ENCODE peak calls at places on chromosomes 13 and 19, in four cellular contexts. R, J, X and P are unnamed samples.

GRCh38 chr13:106376411-106377112 is 158.9 kb downstream of the EFNB2 start:
- DNase-seq in X (no peak), J (no peak), R (peak), P (no peak)

GRCh38 chr13:72990883-72991282 is 67.9 kb upstream of the KLF5 start:
- DNase-seq in J (no peak), X (no peak), R (no peak), P (no peak)

GRCh38 chr19:18204394-18205179 is 745 bp upstream of the RAB3A start:
- DNase-seq in X (no peak), J (no peak), R (no peak), P (no peak)

GRCh38 chr13:98843482-98843877 is 91.0 kb upstream of the SLC15A1 start:
- DNase-seq in J (no peak), R (no peak), X (no peak), P (no peak)

GRCh38 chr19:54114340-54114826 is 1.1 kb downstream of the TFPT start:
- DNase-seq in X (no peak), J (no peak), R (no peak), P (no peak)

GRCh38 chr13:72195044-72195704 is 328.2 kb upstream of the DACH1 start:
- DNase-seq in R (no peak), J (no peak), X (no peak), P (no peak)

GRCh38 chr19:45739498-45740439 is 6.5 kb downstream of the MEIOSIN start:
- DNase-seq in J (peak), R (peak), X (peak), P (no peak)

GRCh38 chr13:35699181-35699580 is 222.7 kb upstream of the MAB21L1 start:
- DNase-seq in X (no peak), R (no peak), J (no peak), P (no peak)

GRCh38 chr19:1063909-1064660 is 2.9 kb upstream of the ARHGAP45 start:
- DNase-seq in J (peak), R (no peak), X (no peak), P (no peak)

GRCh38 chr19:6092329-6093286 is 17.7 kb downstream of the RFX2 start:
- DNase-seq in R (peak), J (peak), X (peak), P (no peak)

GRCh38 chr19:10194500-10195198 is at the start of gene DNMT1:
- DNase-seq in J (peak), X (peak), R (peak), P (peak)

GRCh38 chr19:10191347-10191746 is 3.4 kb downstream of the DNMT1 start:
- DNase-seq in J (no peak), X (peak), R (peak), P (no peak)

GRCh38 chr19:10195199-10195519 is 406 bp upstream of the DNMT1 start:
- DNase-seq in X (no peak), R (no peak), J (no peak), P (no peak)

GRCh38 chr19:10192922-10193321 is 1.8 kb downstream of the DNMT1 start:
- DNase-seq in X (no peak), J (no peak), R (no peak), P (no peak)

GRCh38 chr19:10193666-10194499 is 870 bp downstream of the DNMT1 start:
- DNase-seq in J (peak), X (peak), R (peak), P (no peak)
- TF ChIP-seq POLR2AphosphoS2 in J (no peak), X (no peak), R (no peak), P (no peak)

DNA sequence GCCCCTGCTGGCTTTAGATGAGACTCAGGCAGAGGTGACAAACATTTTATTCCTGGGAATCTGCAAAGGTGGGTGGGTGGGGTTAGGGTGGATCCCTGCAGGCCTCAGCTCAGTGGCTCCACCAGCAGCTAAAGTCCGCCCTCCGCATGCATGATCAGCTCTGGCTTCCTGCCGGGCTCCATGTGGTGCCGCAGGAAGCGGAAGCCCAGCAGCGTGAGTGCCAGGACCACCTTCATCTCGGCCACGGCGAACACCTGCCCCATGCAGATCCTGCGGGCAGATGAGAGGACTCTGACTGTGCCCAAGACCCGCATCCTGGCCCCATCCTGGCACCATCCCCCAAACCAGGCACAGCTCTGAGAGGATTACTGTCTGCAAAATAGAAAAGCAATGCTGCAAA is 26.3 kb downstream of the CYP4F2 start:
- DNase-seq in J (peak), R (no peak), X (no peak), P (no peak)
- TF ChIP-seq POLR2AphosphoS2 in J (no peak), R (no peak), X (no peak), P (no peak)

GRCh38 chr13:28140433-28141125 is 2.2 kb downstream of the PAN3 start:
- DNase-seq in R (no peak), J (no peak), X (no peak), P (no peak)

GRCh38 chr13:28138012-28138755 is at the start of gene PAN3:
- DNase-seq in X (peak), J (peak), R (peak), P (peak)

GRCh38 chr13:28136916-28137315 is 1.4 kb upstream of the PAN3 start:
- DNase-seq in R (no peak), X (no peak), J (no peak), P (no peak)

GRCh38 chr13:28137556-28137955 is 789 bp upstream of the PAN3 start:
- DNase-seq in X (no peak), J (no peak), R (no peak), P (no peak)

DNA sequence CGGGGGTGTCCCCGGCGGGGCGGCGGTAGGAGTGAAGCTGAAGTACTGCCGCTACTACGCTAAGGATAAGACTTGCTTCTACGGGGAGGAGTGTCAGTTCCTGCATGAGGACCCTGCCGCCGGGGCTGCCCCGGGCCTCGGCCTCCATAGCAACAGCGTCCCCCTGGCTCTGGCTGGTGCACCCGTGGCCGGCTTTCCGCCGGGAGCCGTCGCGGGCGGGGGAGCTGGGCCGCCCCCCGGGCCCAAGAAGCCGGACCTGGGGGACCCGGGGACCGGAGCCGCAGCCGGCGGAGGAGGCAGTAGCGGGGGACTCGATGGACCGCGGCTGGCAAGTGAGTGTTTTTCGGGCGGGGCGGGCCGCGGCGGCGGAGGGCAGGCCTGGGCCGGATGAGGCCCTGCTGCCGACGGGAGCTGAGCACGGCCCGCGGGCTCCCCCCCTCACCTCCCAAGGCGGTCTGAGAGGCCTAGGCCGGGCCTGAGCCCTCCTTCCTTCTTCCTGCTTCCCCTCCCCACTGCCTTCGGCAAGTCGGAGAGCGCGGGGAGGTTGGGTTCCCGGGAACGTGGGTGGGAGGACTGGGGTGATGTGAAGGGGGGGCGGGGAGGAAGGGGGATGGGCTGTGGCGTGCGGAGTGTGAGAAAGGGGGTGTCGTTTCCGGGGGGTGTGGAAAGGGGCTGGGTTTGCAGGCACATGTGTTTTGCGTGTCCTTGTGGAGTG is 568 bp downstream of the PAN3 start:
- DNase-seq in J (peak), X (peak), R (peak), P (peak)
- TF ChIP-seq POLR2AphosphoS2 in J (no peak), X (no peak), R (no peak), P (no peak)

GRCh38 chr13:44843403-44843802 is 145.9 kb downstream of the NUFIP1 start:
- DNase-seq in R (no peak), J (no peak), X (no peak), P (no peak)
- TF ChIP-seq POLR2AphosphoS2 in R (no peak), J (no peak), X (no peak), P (no peak)

DNA sequence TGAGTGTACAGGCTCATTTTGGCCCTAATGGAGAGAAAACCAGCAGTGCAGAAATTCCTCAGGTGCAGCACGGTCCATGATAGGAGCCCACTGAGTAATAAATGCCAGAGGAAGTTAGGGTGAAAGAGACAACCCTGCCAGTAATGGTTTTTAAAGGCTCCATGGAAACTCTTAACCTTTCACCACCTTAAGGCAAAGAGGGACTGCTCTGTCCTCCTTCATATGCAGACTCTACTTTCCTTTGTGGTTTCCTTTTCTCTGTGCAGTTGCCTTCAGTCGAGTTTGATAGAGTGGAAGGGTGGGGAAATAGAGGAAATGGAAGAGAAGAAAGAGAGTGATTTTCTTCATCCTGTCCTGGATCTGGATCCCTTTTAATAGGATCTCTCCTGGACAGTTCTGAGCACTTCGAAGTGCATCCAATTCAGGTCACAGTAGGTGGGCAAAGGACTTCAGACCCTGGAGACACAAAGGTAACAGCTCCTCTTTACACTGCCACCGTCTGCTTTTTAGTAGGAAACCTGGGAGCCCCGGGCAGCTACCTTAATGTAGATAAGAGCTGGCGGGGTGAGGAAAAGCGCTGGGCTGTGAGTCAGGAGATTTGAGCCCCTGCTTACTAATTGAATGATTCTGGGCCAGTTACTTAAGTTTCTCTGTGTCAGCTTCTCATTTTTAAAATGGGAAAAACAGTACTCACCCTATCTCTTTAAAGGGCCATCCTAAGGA is 294.8 kb downstream of the KCNRG start:
- DNase-seq in R (no peak), X (peak), J (no peak), P (no peak)
- TF ChIP-seq POLR2AphosphoS2 in R (no peak), X (no peak), J (no peak), P (no peak)

GRCh38 chr19:10854350-10855089 is 6.3 kb downstream of the C19orf38 start:
- DNase-seq in X (peak), J (no peak), R (no peak), P (no peak)

GRCh38 chr19:10855879-10856522 is 7.8 kb downstream of the C19orf38 start:
- DNase-seq in R (peak), J (peak), X (no peak), P (no peak)

GRCh38 chr19:10862561-10863106 is 8.7 kb upstream of the CARM1 start:
- DNase-seq in J (peak), R (no peak), X (no peak), P (no peak)

GRCh38 chr19:10861118-10861651 is 10.2 kb upstream of the CARM1 start:
- DNase-seq in R (peak), J (peak), X (peak), P (no peak)

DNA sequence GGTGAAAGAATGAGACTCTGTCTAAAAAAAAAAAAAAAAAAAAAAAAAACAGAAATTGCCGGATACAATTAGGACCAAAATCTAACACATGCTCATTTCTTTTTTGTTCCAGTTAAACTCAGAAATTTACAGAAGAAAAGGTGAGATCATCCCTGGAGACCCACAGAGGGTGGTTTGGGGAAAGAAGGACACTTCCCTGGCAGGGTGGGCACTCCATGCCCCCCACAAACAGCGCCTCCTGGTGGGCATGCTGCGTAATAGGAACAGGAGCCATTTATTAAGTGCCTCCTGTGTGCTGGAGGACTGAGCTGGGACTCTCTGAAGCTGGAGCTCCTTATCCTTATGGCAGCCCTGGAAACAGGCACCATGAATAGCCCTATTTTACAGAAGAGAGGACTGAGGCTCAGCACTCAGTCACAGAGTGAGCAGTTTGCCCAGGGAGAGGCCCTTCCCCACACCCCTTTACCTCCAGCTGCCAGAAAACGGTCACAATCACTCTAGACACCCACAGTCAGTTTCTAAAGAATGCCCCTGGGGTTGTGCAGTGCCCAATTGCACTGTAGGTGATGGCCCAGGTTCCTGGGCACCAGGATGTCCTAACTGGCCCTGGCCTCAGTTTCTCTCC is 10.1 kb downstream of the C19orf38 start:
- DNase-seq in R (no peak), J (peak), X (no peak), P (no peak)
- TF ChIP-seq POLR2AphosphoS2 in R (no peak), J (no peak), X (no peak), P (no peak)

GRCh38 chr13:30736461-30736860 is 1.1 kb downstream of the ALOX5AP start:
- DNase-seq in X (no peak), R (no peak), J (no peak), P (no peak)

GRCh38 chr13:30734434-30734833 is 909 bp upstream of the ALOX5AP start:
- DNase-seq in R (no peak), J (no peak), X (no peak), P (no peak)

GRCh38 chr13:30736921-30737320 is 1.6 kb downstream of the ALOX5AP start:
- DNase-seq in R (no peak), X (no peak), J (no peak), P (no peak)

GRCh38 chr13:30737511-30738342 is 2.4 kb downstream of the ALOX5AP start:
- DNase-seq in J (no peak), R (no peak), X (no peak), P (no peak)

DNA sequence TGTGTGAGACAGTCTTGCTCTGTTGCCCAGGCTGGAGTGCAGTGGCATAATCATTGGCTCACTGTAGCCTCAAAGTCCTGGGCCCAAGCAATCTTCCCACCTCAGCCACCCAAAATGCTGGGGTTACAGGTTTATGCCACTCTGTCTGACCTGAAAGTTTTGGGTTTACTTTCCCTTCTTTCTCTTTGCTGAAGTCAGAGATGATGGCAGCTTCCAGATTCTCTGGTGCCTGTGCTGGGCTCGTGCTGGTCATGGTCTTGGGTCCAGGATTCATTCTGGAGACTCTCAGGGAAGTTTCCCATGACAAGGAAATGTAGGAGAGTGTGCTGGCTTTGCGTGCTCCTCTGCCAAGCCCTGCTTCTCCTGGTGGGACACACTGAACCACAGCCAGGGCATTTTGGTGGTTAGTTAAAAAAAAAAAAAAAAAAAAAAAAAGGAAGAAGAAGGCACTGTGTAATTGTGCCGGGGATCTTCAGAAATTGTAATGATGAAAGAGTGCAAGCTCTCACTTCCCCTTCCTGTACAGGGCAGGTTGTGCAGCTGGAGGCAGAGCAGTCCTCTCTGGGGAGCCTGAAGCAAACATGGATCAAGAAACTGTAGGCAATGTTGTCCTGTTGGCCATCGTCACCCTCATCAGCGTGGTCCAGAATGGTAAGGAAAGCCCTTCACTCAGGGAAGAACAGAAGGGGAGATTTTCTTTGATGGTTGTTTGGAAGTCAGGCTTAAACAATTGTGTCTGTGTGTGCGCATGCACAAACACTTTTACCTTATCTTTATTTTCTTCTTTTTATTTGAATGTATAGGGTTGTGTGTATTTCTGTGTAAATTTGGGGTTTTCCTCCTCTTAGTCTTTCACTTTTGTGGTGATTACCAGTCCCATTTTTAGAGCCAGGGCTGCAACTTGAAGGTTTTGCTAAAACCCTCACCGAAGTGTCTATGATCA is at the start of gene ALOX5AP:
- DNase-seq in J (no peak), R (no peak), X (no peak), P (peak)
- TF ChIP-seq POLR2AphosphoS2 in J (no peak), R (no peak), X (no peak), P (no peak)

DNA sequence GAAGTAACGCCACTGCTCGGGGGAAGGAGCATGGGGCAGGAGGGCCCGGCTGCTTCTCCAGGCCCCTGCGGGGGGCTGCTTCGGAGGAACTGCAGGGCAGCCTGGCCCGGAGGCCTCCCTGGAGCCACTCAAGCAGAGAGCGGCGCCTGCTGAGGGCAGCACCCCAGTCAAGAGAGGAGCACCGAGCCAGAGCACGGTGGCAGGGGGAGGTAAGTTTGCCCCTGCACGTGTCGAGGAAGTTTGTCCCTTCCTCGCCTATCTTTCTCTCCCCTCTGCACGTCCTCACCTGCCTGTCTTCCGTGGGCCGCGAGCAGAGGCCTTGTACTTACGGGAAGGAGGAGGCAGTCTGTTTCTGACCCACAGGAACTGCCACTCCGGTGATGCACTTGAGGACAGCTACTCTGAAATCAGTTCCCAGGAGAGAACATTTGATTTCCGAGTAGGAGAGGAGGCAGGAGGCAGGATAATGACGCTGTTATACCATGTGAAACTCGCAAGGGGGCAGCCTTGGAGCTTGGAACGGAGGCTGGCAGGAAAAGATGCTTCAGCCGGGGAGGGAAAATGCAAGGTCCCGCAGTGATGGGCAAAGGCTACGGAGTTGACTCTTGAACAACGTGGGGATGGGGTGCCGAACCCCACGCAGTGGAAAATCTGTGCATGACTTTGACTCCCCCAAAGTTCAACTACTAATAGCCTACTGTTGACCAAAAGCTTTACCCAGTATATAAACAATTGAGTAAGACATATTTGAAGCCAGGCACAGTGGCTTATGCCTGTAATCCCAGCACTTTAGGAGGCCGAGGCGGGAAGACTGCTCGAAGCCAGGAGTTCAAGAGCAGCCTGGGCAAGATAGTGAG is 5.0 kb downstream of the FFAR1 start:
- DNase-seq in X (peak), R (peak), J (peak), P (peak)
- TF ChIP-seq POLR2AphosphoS2 in X (no peak), R (no peak), J (no peak), P (no peak)

DNA sequence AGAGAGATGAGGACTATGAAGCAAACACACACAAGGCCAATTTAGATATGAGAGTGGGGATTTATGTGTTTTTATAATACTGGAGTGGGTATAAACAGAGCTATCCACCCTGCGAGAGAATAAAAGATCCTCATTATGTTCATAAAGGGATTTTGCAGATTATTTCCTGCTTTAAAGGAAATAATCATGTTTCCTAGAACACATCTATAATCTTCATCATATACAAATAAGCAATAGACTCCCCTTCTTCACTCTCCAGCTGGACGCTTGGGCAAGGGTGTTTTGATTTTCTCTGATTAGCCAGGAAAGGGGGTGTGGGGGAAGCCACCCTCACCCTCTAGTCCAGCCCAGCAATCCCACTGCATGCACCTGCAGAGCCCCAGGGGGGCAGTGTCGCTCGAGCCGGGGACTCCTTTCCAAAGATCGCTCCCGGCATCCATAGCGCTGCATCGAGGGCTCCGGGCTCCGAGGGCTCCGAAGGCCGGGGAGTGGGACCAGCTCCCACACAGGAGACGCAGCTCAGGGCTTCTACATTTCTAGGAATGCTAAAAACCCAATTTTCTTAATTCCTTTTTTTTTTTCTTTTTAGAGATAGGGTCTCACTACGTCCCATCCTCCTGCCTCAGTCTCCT is 38.6 kb downstream of the LATS2 start:
- DNase-seq in R (no peak), X (peak), J (peak), P (no peak)
- TF ChIP-seq POLR2AphosphoS2 in R (no peak), X (no peak), J (no peak), P (no peak)

GRCh38 chr13:76822691-76823267 is 63.4 kb downstream of the KCTD12 start:
- DNase-seq in J (no peak), R (peak), X (no peak), P (no peak)
- TF ChIP-seq POLR2AphosphoS2 in J (no peak), R (no peak), X (no peak), P (no peak)